ENCODE peak calls at places on chromosome 18, in four cellular contexts. R is activated T-helper 9 cell treated with anti-CD3 and anti-CD28 coated beads, Interleukin-2, amount 50 U/mL, for 16 hours; Y is NCI-H748 treated with DMSO at 0.1 percent for 48 hours; J is WTC11. O is an unnamed sample.

GRCh38 chr18:30280861-30281470 is 761.6 kb downstream of the DSC3 start:
- DNase-seq in Y (peak), J (no peak), R (no peak), O (peak)

GRCh38 chr18:12003894-12004293 is 22.6 kb downstream of the IMPA2 start:
- DNase-seq in R (no peak), Y (no peak), J (no peak), O (no peak)

GRCh38 chr18:48098007-48098406 is 167.5 kb upstream of the SMAD2 start:
- DNase-seq in J (no peak), R (no peak), Y (no peak), O (no peak)

GRCh38 chr18:34039194-34039593 is 185.5 kb downstream of the NOL4 start:
- DNase-seq in J (no peak), Y (no peak), R (no peak), O (peak)

GRCh38 chr18:13136689-13137040 is 81.9 kb upstream of the LDLRAD4 start:
- DNase-seq in J (peak), Y (no peak), R (no peak), O (no peak)

GRCh38 chr18:42814618-42815017 is 300.9 kb downstream of the RIT2 start:
- DNase-seq in Y (no peak), R (no peak), J (no peak), O (no peak)

GRCh38 chr18:24488824-24489493 is 28.5 kb downstream of the HRH4 start:
- DNase-seq in J (no peak), R (no peak), Y (peak), O (peak)

GRCh38 chr18:3224223-3224622 is 4.5 kb upstream of the MYOM1 start:
- DNase-seq in J (no peak), Y (no peak), R (no peak), O (no peak)

GRCh38 chr18:60872434-60872833 is 460.8 kb upstream of the CDH20 start:
- DNase-seq in J (no peak), Y (no peak), R (no peak), O (no peak)

GRCh38 chr18:54358495-54358793 is 738 bp downstream of the C18orf54 start:
- DNase-seq in Y (no peak), R (no peak), J (no peak), O (peak)

GRCh38 chr18:41814651-41815050 is 140.4 kb upstream of the PIK3C3 start:
- DNase-seq in Y (no peak), J (no peak), R (no peak), O (no peak)

GRCh38 chr18:42339324-42339723 is 384.3 kb downstream of the PIK3C3 start:
- DNase-seq in R (no peak), Y (no peak), J (no peak), O (no peak)

GRCh38 chr18:6373187-6373586 is 41.5 kb downstream of the L3MBTL4 start:
- DNase-seq in R (no peak), Y (no peak), J (no peak), O (no peak)

GRCh38 chr18:58991127-58991798 is 126.6 kb downstream of the ZNF532 start:
- DNase-seq in R (no peak), J (no peak), Y (no peak), O (no peak)

GRCh38 chr18:28125051-28125450 is 51.9 kb downstream of the CDH2 start:
- DNase-seq in R (no peak), J (no peak), Y (no peak), O (no peak)

GRCh38 chr18:63850010-63850409 is 37.5 kb upstream of the SERPINB2 start:
- DNase-seq in R (no peak), J (peak), Y (peak), O (peak)

GRCh38 chr18:59249186-59249774 is 24.0 kb downstream of the RAX start:
- DNase-seq in Y (peak), R (no peak), J (peak), O (peak)

GRCh38 chr18:47930844-47931706 is 616 bp upstream of the SMAD2 start:
- DNase-seq in R (peak), J (peak), Y (peak), O (peak)

GRCh38 chr18:48408727-48409590 is at the start of gene ZBTB7C:
- DNase-seq in J (peak), Y (peak), R (no peak), O (no peak)

GRCh38 chr18:46696702-46697101 is 39.7 kb upstream of the LOXHD1 start:
- DNase-seq in Y (no peak), J (no peak), R (no peak), O (no peak)

GRCh38 chr18:3590096-3590655 is 140.2 kb downstream of the TGIF1 start:
- DNase-seq in J (no peak), Y (no peak), R (no peak), O (no peak)

GRCh38 chr18:3690682-3691066 is 240.7 kb downstream of the TGIF1 start:
- DNase-seq in J (no peak), R (no peak), Y (no peak), O (no peak)

GRCh38 chr18:8046421-8046820 is 479.3 kb downstream of the PTPRM start:
- DNase-seq in J (no peak), Y (no peak), R (no peak), O (no peak)

GRCh38 chr18:34760444-34760843 is 50.3 kb downstream of the DTNA start:
- DNase-seq in R (no peak), J (no peak), Y (no peak), O (no peak)

GRCh38 chr18:3579701-3580100 is 129.7 kb downstream of the TGIF1 start:
- DNase-seq in R (no peak), J (no peak), Y (no peak), O (no peak)

GRCh38 chr18:75161629-75162028 is 47.3 kb downstream of the PTGR3 start:
- DNase-seq in R (no peak), J (no peak), Y (no peak), O (peak)

GRCh38 chr18:50079571-50080295 is 115.2 kb downstream of the MYO5B start:
- DNase-seq in R (no peak), Y (no peak), J (no peak), O (no peak)

GRCh38 chr18:6284761-6285160 is 129.9 kb downstream of the L3MBTL4 start:
- DNase-seq in R (no peak), J (no peak), Y (no peak), O (no peak)

GRCh38 chr18:43274526-43274925 is 2.8 kb downstream of the SYT4 start:
- DNase-seq in Y (no peak), R (no peak), J (no peak), O (no peak)

GRCh38 chr18:70107037-70107436 is 98.5 kb downstream of the RTTN start:
- DNase-seq in J (no peak), Y (no peak), R (no peak), O (no peak)

GRCh38 chr18:21739604-21740473 is 753 bp upstream of the MIB1 start:
- DNase-seq in J (no peak), R (no peak), Y (no peak), O (no peak)

GRCh38 chr18:28007841-28008240 is 169.1 kb downstream of the CDH2 start:
- DNase-seq in J (no peak), Y (no peak), R (no peak), O (no peak)